ENCODE peak calls at places on chromosome 13, in six cellular contexts. V, A, Q, D, Y and U are unnamed samples.

GRCh38 chr13:40116008-40116407 is 460.5 kb downstream of the COG6 start:
- DNase-seq in V (no peak), A (peak), Q (peak), D (no peak), Y (peak), U (no peak)

GRCh38 chr13:27001705-27002104 is 169.9 kb downstream of the USP12 start:
- DNase-seq in V (no peak), A (no peak), Q (no peak), D (no peak), Y (no peak), U (no peak)

GRCh38 chr13:48038763-48039162 is 1.2 kb downstream of the NUDT15 start:
- DNase-seq in V (no peak), A (no peak), Q (no peak), D (peak), Y (no peak), U (no peak)

GRCh38 chr13:34708914-34709313 is 233.2 kb upstream of the NBEA start:
- DNase-seq in V (no peak), A (no peak), Q (no peak), D (no peak), Y (no peak), U (no peak)

GRCh38 chr13:72504026-72504925 is 223.2 kb downstream of the MZT1 start:
- DNase-seq in V (no peak), A (no peak), Q (no peak), D (peak), Y (no peak), U (no peak)

GRCh38 chr13:50990540-50991506 is 81.2 kb downstream of the RNASEH2B start:
- DNase-seq in V (peak), A (no peak), Q (peak), D (peak), Y (peak), U (no peak)

GRCh38 chr13:98103942-98104880 is 38.7 kb upstream of the FARP1 start:
- DNase-seq in V (no peak), A (peak), Q (no peak), D (no peak), Y (no peak), U (no peak)

GRCh38 chr13:97445504-97446187 is 11.7 kb downstream of the RAP2A start:
- DNase-seq in V (no peak), A (no peak), Q (no peak), D (no peak), Y (no peak), U (no peak)

GRCh38 chr13:112241288-112241687 is 134.9 kb upstream of the SPACA7 start:
- DNase-seq in V (no peak), A (no peak), Q (no peak), D (no peak), Y (no peak), U (no peak)

GRCh38 chr13:84896128-84896527 is 903.1 kb downstream of the SLITRK6 start:
- DNase-seq in V (no peak), A (peak), Q (peak), D (peak), Y (peak), U (no peak)

GRCh38 chr13:25848822-25849740 is 202.7 kb downstream of the SHISA2 start:
- DNase-seq in V (no peak), A (no peak), Q (no peak), D (peak), Y (no peak), U (no peak)

GRCh38 chr13:104816716-104817115 is 1718.7 kb downstream of the EFNB2 start:
- DNase-seq in V (no peak), A (no peak), Q (no peak), D (no peak), Y (no peak), U (no peak)